ENCODE peak calls at places on chromosome 17, in five cellular contexts. F is K562, P is A549, V is HepG2, Z is H1. O is an unnamed sample.
A peak's percentile ranks its signal among the peaks of the same experiment; 100 is the strongest.

GRCh38 chr17:27438631-27439030 is 17.6 kb upstream of the KSR1 start:
- DNase-seq in F (no peak), P (no peak), V (no peak), Z (no peak), O (no peak)

GRCh38 chr17:42183741-42184711 is 1.2 kb downstream of the HCRT start:
- DNase-seq in F (peak; percentile 98), P (peak; percentile 78), V (peak; percentile 70), Z (no peak), O (peak; percentile 23)

GRCh38 chr17:77281904-77282367 is 141.2 kb downstream of the SEC14L1 start:
- DNase-seq in F (no peak), P (peak; percentile 74), V (no peak), Z (no peak), O (no peak)

GRCh38 chr17:52170963-52171572 is 12.6 kb upstream of the CA10 start:
- DNase-seq in F (no peak), P (peak; percentile 10), V (peak; percentile 13), Z (no peak), O (no peak)

GRCh38 chr17:39164675-39165143 is 1.3 kb downstream of the ARL5C start:
- DNase-seq in F (peak; percentile 85), P (peak; percentile 99), V (peak; percentile 57), Z (peak; percentile 91), O (peak; percentile 53)

GRCh38 chr17:55764610-55765009 is 13.8 kb downstream of the PCTP start:
- DNase-seq in F (no peak), P (no peak), V (no peak), Z (no peak), O (no peak)

GRCh38 chr17:78001182-78001581 is 42.7 kb downstream of the TNRC6C start:
- DNase-seq in F (no peak), P (no peak), V (no peak), Z (no peak), O (no peak)

GRCh38 chr17:63171428-63172205 is 205.6 kb downstream of the TANC2 start:
- DNase-seq in F (no peak), P (no peak), V (no peak), Z (no peak), O (no peak)

GRCh38 chr17:61837175-61838051 is 25.9 kb downstream of the BRIP1 start:
- DNase-seq in F (peak; percentile 45), P (peak; percentile 58), V (peak; percentile 54), Z (no peak), O (peak; percentile 17)

GRCh38 chr17:80154166-80154565 is 7.2 kb upstream of the EIF4A3 start:
- DNase-seq in F (no peak), P (no peak), V (no peak), Z (no peak), O (no peak)

GRCh38 chr17:81665205-81666091 is 957 bp downstream of the OXLD1 start:
- DNase-seq in F (peak; percentile 49), P (peak; percentile 64), V (peak; percentile 47), Z (no peak), O (no peak)

GRCh38 chr17:28497931-28498330 is 8.2 kb upstream of the FOXN1 start:
- DNase-seq in F (no peak), P (no peak), V (no peak), Z (no peak), O (no peak)

GRCh38 chr17:81717766-81718089 is 5.6 kb downstream of the SLC25A10 start:
- DNase-seq in F (no peak), P (no peak), V (no peak), Z (no peak), O (no peak)

GRCh38 chr17:75498019-75498725 is 17.2 kb downstream of the CASKIN2 start:
- DNase-seq in F (no peak), P (no peak), V (no peak), Z (no peak), O (no peak)

GRCh38 chr17:1516403-1517161 is at the start of gene INPP5K:
- DNase-seq in F (peak; percentile 92), P (peak; percentile 99), V (peak; percentile 93), Z (peak; percentile 89), O (peak; percentile 94)

GRCh38 chr17:1519678-1520077 is 3.3 kb upstream of the INPP5K start:
- DNase-seq in F (no peak), P (no peak), V (no peak), Z (no peak), O (no peak)

GRCh38 chr17:1518410-1518809 is 2.0 kb upstream of the INPP5K start:
- DNase-seq in F (no peak), P (no peak), V (no peak), Z (no peak), O (no peak)

GRCh38 chr17:1512351-1512750 is 4.1 kb downstream of the INPP5K start:
- DNase-seq in F (no peak), P (no peak), V (no peak), Z (no peak), O (no peak)

DNA sequence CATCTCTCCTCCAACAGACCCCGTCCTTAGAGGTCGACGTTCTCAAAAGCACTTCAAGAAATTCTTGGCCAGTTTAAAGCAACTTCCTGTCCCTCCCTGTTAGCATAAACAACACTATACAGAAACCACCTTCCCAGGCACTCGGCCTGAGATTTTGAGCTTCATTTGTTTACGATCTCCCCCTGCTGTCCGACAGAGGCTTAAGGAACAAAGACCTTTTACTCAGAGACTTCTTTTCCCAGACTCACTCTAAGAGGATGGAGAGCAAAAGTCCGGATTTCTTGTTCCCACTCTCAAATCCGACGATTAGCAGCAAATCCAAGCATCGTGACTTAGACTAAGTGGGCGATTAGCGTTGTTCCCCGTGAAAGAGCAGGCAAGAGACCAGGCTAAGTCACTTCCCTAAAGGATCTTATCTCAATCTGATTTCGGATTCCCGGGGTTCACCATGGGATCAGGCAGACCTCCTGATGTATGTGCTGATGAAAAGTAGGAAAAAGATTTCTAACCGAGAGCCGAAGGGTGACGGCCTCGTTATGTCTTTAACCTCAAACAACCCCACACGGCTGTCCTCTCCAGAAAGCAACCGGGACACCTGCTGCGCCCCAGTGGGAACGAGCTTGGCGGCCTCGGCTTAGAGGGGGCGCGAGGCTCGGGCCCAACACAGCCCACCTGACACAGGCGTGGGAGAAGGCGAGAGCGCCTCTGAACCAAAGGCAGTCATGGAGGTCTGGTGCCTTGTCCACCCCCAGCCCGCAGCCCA is 591 bp downstream of the INPP5K start:
- DNase-seq in F (no peak), P (peak; percentile 91), V (peak; percentile 71), Z (peak; percentile 49), O (peak; percentile 70)
- TF ChIP-seq CTCF in F (peak; percentile 60), P (peak; percentile 66), V (peak; percentile 86), Z (peak; percentile 60), O (peak; percentile 52)

DNA sequence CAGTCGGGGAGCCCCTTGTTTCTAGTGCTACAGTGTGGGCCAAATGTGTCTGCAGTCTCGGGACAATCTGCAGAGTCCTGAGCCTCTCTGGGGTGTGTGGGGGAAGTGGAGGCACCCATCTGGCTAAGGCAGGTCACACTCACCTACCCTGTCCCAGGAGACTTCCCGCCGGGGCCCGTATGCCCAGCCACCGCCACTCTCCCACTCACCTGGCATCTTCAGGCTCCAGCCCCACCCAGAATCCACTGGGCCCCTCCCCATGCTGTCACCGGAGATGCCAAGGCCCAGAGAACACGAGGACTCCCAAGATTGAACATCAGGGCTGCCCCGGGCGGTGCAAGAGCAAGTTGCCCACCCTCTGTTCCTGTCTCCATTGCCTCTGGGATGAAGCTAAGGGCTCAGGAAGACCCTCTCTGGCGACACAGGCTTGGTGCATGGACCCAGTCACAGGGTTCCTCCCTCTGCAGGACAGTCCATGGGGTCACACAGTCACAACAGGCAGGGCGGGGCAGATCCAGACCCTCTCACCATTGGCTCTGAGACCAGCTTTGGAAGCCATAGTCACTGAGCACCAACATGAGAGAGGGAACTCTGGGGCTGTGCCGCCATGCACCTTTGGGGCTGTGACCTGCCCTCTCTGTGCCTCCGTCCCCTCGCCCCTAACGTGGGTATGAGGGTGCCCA is 38.1 kb downstream of the SREBF1 start:
- DNase-seq in F (no peak), P (no peak), V (no peak), Z (no peak), O (no peak)
- H3K4me1 ChIP-seq in F (no peaks in the 10 kb centered on the region), P (no peaks in the 10 kb centered on the region), V (no peaks in the 10 kb centered on the region), Z (peaks cover under 1% of the 10 kb centered on the region), O (no peaks in the 10 kb centered on the region)

DNA sequence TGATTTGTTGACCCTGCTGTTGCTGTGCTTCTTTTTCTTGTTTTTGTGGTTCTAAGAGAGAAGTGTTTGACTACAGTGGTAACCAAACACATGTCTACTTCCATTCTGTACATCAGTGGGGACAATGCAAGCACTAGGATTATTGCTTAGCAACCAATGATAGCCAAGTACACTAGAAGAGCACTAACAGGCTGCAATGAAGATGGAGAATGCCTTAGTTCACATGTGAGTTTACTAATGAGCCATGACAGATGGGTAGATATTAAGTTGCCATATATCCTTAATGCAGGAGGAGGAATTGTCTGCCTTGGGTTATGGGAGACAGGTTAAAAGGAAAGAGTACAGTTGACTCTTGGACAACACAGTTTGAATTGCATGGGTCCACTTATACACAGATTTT is 8.3 kb downstream of the EFCAB5 start:
- DNase-seq in F (no peak), P (no peak), V (no peak), Z (no peak), O (no peak)
- TF ChIP-seq KDM1A in F (no peak), P (no peak), V (no peak), Z (no peak), O (no peak)

DNA sequence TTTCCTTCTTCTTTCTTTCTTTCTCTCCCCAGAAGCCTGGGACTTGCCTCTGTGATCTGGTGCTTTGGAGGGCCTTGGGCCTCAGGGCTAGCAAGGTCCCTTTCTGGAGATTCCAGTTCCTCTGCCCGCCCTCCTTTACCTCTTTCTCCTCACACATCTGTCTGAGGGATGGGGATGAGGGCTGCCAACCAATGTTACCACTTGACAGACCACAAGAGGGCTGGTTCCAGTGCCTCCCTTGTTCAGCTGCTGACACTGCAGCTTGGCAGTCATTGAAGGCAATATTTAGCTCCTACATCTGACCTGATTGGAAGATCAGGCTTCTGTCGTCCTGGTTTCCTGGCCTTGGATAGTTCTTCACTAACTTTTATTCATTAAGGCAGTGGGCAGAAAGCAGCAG is 3.6 kb upstream of the ZNF652 start:
- DNase-seq in F (no peak), P (peak; percentile 66), V (peak; percentile 56), Z (no peak), O (no peak)
- TF ChIP-seq CTCF in F (peak; percentile 20), P (no peak), V (no peak), Z (peak; percentile 73), O (peak; percentile 22)

DNA sequence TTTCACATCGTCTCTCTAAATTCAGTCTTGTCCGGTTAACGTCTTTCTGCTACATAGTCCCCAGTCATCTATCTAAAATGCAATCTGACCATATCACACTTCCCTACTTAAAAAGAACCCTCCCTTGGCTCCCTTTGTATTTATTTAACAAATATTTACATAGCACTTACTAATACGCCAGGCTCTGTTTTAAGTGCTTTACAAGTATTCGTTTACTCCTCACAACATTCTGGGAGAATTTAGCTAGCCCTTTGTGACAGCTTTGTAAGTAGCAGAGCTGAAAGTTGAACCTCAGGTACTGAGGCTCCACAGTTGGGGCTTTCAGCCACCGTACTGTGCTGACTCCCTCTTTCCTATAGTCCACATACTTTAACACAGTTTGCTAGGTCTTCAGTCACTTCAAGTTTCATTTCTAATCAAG is 9.2 kb downstream of the PAFAH1B1 start:
- DNase-seq in F (no peak), P (no peak), V (peak; percentile 48), Z (no peak), O (no peak)
- H3K4me1 ChIP-seq in F (no peaks in the 10 kb centered on the region), P (peaks cover 41% of the 10 kb centered on the region), V (peaks cover 33% of the 10 kb centered on the region), Z (no peaks in the 10 kb centered on the region), O (no peaks in the 10 kb centered on the region)

O was measured in GM12878.